ENCODE peak calls at places on chromosomes 4 and X, in five cellular contexts. S, Z, K, C and D are unnamed samples.

GRCh38 chrX:24117288-24117687 is 32.2 kb upstream of the ZFX start:
- DNase-seq in S (no peak), K (peak), C (peak), Z (no peak), D (peak)

GRCh38 chr4:20159516-20159915 is 92.2 kb upstream of the SLIT2 start:
- DNase-seq in S (no peak), C (no peak), Z (no peak), K (no peak), D (no peak)

GRCh38 chrX:136202889-136203288 is 48.3 kb downstream of the MAP7D3 start:
- DNase-seq in C (peak), S (no peak), Z (no peak), K (peak), D (no peak)

GRCh38 chrX:49627030-49627777 is 28.4 kb downstream of the GAGE1 start:
- DNase-seq in C (peak), Z (no peak), S (peak), K (no peak), D (no peak)

GRCh38 chr4:36771411-36772153 is 473.0 kb upstream of the NWD2 start:
- DNase-seq in S (no peak), Z (peak), K (no peak), C (no peak), D (no peak)

GRCh38 chr4:120525106-120525505 is 397.4 kb downstream of the PRDM5 start:
- DNase-seq in K (no peak), C (no peak), Z (no peak), S (no peak), D (no peak)

GRCh38 chrX:54044877-54045328 is 630 bp upstream of the PHF8 start:
- DNase-seq in C (no peak), S (no peak), Z (no peak), K (no peak), D (no peak)

GRCh38 chrX:137052641-137053235 is 18.9 kb upstream of the GPR101 start:
- DNase-seq in Z (no peak), K (no peak), C (no peak), S (peak), D (no peak)

GRCh38 chrX:133697656-133698055 is 282.4 kb upstream of the GPC4 start:
- DNase-seq in K (no peak), S (no peak), C (no peak), Z (no peak), D (peak)

GRCh38 chr4:103204114-103204513 is 6.0 kb upstream of the CENPE start:
- DNase-seq in K (peak), Z (no peak), C (peak), S (no peak), D (peak)

GRCh38 chrX:48897157-48897620 is 379 bp downstream of the TIMM17B start:
- DNase-seq in C (peak), Z (no peak), K (peak), S (peak), D (peak)

GRCh38 chr4:180827193-180827592 is 1416.0 kb upstream of the TENM3 start:
- DNase-seq in C (peak), Z (no peak), S (no peak), K (peak), D (peak)

GRCh38 chr4:7854211-7854610 is 85.5 kb downstream of the AFAP1 start:
- DNase-seq in K (no peak), C (no peak), Z (no peak), S (no peak), D (no peak)

GRCh38 chrX:119693996-119694451 is 1.1 kb upstream of the SEPTIN6 start:
- DNase-seq in C (no peak), K (no peak), S (no peak), Z (no peak), D (no peak)

GRCh38 chr4:29131304-29131703 is 1588.9 kb upstream of the PCDH7 start:
- DNase-seq in C (no peak), Z (no peak), S (no peak), K (peak), D (no peak)

GRCh38 chrX:135421932-135422809 is at the start of gene SMIM10L2A:
- DNase-seq in Z (no peak), C (no peak), K (no peak), S (no peak), D (no peak)

GRCh38 chrX:10243056-10243455 is 86.3 kb downstream of the CLCN4 start:
- DNase-seq in Z (no peak), C (no peak), K (no peak), S (no peak), D (no peak)

GRCh38 chr4:110668463-110669245 is 45.8 kb upstream of the PITX2 start:
- DNase-seq in C (no peak), K (no peak), Z (no peak), S (no peak), D (no peak)

GRCh38 chr4:6324461-6324998 is 54.9 kb downstream of the WFS1 start:
- DNase-seq in K (no peak), Z (no peak), S (no peak), C (no peak), D (no peak)

GRCh38 chrX:38837389-38837788 is 36.1 kb downstream of the MID1IP1 start:
- DNase-seq in K (no peak), Z (no peak), C (no peak), S (no peak), D (peak)

GRCh38 chrX:75989806-75990590 is 182.9 kb upstream of the PBDC1 start:
- DNase-seq in C (no peak), K (no peak), Z (no peak), S (no peak), D (no peak)

GRCh38 chr4:129043523-129043922 is 49.8 kb downstream of the SCLT1 start:
- DNase-seq in K (peak), Z (no peak), S (no peak), C (peak), D (peak)

GRCh38 chr4:113212613-113213012 is 163.2 kb downstream of the ANK2 start:
- DNase-seq in C (no peak), Z (no peak), K (no peak), S (no peak), D (no peak)

GRCh38 chr4:125750827-125751466 is 436.2 kb downstream of the FAT4 start:
- DNase-seq in C (peak), Z (no peak), S (peak), K (peak), D (peak)

GRCh38 chrX:17878028-17878670 is 17.1 kb upstream of the RAI2 start:
- DNase-seq in Z (no peak), C (no peak), K (no peak), S (no peak), D (peak)

GRCh38 chr4:10296730-10297129 is 160.5 kb downstream of the ZNF518B start:
- DNase-seq in C (peak), S (no peak), Z (no peak), K (peak), D (no peak)

GRCh38 chr4:16194199-16194598 is 32.1 kb downstream of the TAPT1 start:
- DNase-seq in K (peak), C (peak), S (no peak), Z (no peak), D (no peak)

GRCh38 chr4:187184513-187184912 is 460.9 kb upstream of the FAT1 start:
- DNase-seq in S (no peak), Z (no peak), C (no peak), K (no peak), D (no peak)

GRCh38 chr4:62342346-62342745 is 1142.2 kb downstream of the ADGRL3 start:
- DNase-seq in S (no peak), C (no peak), K (no peak), Z (no peak), D (no peak)

DNA sequence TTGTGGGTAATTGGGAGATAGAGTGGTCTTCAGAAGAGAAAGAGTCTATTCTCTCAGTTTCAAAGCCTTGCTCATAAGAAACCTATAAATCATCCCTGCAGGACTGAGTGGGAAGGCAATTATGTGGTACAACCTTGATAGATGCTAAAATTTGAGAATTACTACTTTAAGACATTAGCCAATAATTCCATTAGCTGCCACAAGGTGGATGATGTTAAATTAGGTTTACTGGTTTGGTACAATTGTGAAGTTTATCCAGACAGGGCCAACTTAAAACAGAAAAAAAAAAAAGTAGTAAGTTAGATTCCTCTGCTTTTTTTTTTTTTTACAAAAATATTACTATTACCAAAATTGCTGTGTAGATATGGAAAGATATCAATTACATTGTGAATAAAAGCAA is 73.2 kb upstream of the AMOT start:
- DNase-seq in S (no peak), K (no peak), C (no peak), Z (no peak), D (no peak)
- TF ChIP-seq CTCF in S (no peak), K (no peak), C (peak), Z (no peak), D (no peak)

GRCh38 chrX:132226169-132226568 is 6.9 kb upstream of the RAP2C start:
- DNase-seq in K (peak), C (peak), Z (no peak), S (no peak), D (peak)
- TF ChIP-seq CTCF in K (peak), C (peak), Z (peak), S (peak), D (no peak)

DNA sequence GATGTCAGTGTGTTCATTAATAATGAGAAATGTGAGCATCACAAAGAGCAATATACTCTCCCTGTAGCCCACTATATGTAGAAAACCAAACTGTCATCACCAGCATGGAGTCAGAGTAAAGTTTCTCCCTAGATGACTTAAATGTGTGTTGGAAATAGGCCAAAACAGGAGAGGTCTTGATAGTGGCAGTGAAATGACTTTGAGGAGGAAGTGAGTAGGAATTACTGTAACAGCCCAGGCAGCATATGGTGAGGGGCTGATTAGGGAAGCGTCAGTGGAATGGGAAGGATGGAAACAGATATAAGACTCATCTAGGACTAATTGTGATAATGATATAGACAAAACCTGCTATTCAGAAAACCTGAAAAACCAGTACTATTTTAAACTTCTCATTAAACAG is 83.9 kb downstream of the ATXN3L start:
- DNase-seq in Z (no peak), K (no peak), C (no peak), S (no peak), D (no peak)
- TF ChIP-seq CTCF in Z (no peak), K (no peak), C (no peak), S (no peak), D (no peak)

GRCh38 chrX:47497274-47497673 is 14.3 kb upstream of the ZNF41 start:
- DNase-seq in Z (no peak), K (peak), S (no peak), C (peak), D (peak)
- TF ChIP-seq CTCF in Z (peak), K (peak), S (peak), C (peak), D (peak)

DNA sequence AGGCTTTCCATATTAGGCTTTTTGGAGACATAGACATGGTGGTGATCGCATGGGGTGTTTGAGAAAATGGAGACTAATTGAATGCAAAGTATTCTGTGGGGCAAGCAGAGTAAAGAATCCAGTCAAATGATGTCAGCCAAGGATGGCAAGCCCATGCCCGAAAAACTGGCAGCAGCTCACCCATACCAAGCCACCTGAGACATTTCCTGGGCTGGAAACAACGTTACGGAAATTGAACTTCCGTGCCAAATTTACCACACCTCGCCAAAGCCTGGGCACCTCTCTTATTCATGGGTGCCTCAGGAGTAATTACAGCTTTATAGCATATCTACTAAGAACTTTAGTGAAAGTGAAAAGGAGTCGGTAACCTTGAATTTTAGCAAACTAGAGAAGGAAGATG is 166.4 kb downstream of the CBR4 start:
- DNase-seq in K (no peak), Z (no peak), S (no peak), C (no peak), D (no peak)
- TF ChIP-seq CTCF in K (no peak), Z (no peak), S (no peak), C (no peak), D (no peak)

DNA sequence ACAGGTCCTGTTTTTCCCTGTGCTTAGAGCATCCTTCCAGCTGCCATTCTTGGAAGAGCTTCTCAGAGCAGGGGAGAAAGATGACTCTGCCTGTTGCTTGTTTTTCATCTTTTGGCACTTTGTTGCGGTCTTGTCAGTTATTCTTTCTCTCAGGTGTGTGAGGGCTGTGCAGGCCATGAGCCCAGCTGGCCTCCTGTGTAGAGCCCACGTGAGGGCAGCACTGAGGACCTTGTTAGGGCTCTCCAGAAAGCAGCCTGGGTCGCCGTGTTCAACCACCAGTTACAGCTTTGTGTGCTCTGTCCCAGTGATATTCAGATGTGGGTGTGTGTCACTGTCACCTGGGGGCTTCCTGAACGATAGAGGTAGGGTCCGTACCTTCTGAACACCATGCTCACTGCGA is 52.8 kb downstream of the NOP14 start:
- DNase-seq in K (no peak), Z (no peak), C (no peak), S (no peak), D (no peak)
- TF ChIP-seq CTCF in K (peak), Z (no peak), C (peak), S (no peak), D (peak)

DNA sequence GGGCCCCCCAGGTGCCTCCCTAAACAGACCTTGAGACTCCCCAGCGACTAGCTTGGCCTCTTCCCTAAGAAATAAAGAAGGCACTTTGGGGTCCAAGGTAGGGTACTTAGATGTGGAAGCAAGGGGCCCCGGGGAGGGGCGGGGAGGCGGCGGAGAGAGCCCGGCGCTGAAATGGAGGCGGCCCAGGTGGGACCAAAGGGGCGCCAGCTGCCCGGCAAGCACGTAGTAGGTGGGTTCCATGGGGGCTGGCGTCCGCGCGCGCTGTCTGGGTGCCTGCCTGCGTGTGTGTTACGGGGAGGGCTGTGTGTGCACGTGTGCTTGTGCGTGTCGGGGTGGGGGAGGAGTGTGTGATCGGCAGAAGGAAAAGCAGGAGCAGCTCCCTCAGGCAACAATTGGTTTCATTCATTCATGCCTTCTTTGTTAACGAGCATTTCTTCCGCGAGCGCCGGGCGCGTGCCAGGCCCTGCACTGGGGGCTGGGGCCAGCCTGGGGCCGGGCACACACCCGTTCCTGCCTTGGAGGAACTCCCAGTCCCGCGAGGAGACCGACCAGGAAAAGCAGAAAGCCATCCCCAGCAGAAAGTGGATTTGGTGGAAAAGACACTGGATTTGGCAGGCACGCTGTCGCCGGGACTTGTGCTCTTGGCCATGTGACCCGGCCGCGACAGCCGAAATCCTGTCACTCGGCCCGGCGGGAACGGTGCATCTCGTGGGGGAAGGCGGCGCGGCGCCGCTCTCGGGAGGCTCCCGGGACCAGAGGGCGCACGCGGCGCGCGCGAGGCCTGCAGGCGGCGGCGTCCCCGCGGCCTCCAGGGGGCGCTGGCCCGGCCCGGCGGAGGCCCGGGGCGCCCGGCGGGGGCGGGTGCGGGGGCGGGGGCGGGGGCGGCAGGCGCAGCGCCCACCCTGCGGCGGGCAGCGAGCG is 3.3 kb upstream of the DUSP9 start:
- DNase-seq in C (no peak), K (no peak), S (peak), Z (no peak), D (no peak)
- TF ChIP-seq CTCF in C (no peak), K (no peak), S (peak), Z (peak), D (no peak)

GRCh38 chr4:38169524-38169923 is 209.3 kb downstream of the PTTG2 start:
- DNase-seq in S (no peak), Z (no peak), K (peak), C (no peak), D (no peak)

GRCh38 chr4:38166768-38167167 is 206.6 kb downstream of the PTTG2 start:
- DNase-seq in K (no peak), S (no peak), C (no peak), Z (no peak), D (no peak)

GRCh38 chr4:38164346-38164745 is 204.1 kb downstream of the PTTG2 start:
- DNase-seq in S (no peak), C (no peak), K (no peak), Z (no peak), D (no peak)

GRCh38 chr4:38163216-38164006 is 203.2 kb downstream of the PTTG2 start:
- DNase-seq in K (peak), C (peak), Z (no peak), S (no peak), D (no peak)

DNA sequence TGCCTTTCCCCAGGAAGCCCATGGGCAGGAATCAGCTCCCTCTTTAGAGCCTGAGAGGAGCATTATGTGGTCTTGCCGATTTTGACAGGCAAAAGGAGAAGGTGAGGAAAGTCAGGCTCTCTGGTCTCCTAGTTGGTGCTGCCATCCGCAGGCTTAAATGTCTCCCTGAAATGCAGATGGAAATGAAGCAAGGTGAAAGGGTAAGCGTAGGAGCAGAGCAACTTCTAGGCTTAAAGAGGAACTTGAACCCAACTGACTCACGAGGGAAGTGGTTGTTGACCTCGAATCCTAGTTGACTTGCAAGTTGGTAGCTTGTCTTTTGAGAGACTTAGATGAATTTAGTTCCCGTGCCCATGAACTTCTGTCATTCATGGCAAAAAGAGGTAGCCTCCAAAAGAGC is 205.9 kb downstream of the PTTG2 start:
- DNase-seq in S (no peak), Z (no peak), C (no peak), K (no peak), D (no peak)
- TF ChIP-seq CTCF in S (no peak), Z (no peak), C (no peak), K (no peak), D (no peak)